ENCODE peak calls at places on chromosomes 7 and 10, in seven cellular contexts. One of them, this sample, is unnamed.

GRCh38 chr7:142349670-142350405 is 92.0 kb upstream of the PRSS58 start:
- DNase-seq in GM23338: no peak
- DNase-seq in activated naive CD4-positive, alpha-beta T cell: no peak
- DNase-seq in stimulated activated naive CD4-positive, alpha-beta T cell: no peak
- DNase-seq in tibial artery: no peak
- DNase-seq in NCI-H1694 treated with DMSO at 0.1 percent for 48 hours: no peak
- DNase-seq in NCI-H524 treated with DMSO at 0.1 percent for 48 hours: no peak
- DNase-seq in this sample: no peak

GRCh38 chr10:121088524-121088923 is 237.4 kb downstream of the WDR11 start:
- DNase-seq in GM23338: peak; percentile 74
- DNase-seq in activated naive CD4-positive, alpha-beta T cell: no peak
- DNase-seq in stimulated activated naive CD4-positive, alpha-beta T cell: no peak
- DNase-seq in tibial artery: no peak
- DNase-seq in NCI-H1694 treated with DMSO at 0.1 percent for 48 hours: peak; percentile 22
- DNase-seq in NCI-H524 treated with DMSO at 0.1 percent for 48 hours: no peak
- DNase-seq in this sample: no peak

GRCh38 chr10:125629758-125630376 is 53.1 kb downstream of the TEX36 start:
- DNase-seq in GM23338: peak; percentile 9
- DNase-seq in activated naive CD4-positive, alpha-beta T cell: no peak
- DNase-seq in stimulated activated naive CD4-positive, alpha-beta T cell: no peak
- DNase-seq in tibial artery: no peak
- DNase-seq in NCI-H1694 treated with DMSO at 0.1 percent for 48 hours: no peak
- DNase-seq in NCI-H524 treated with DMSO at 0.1 percent for 48 hours: no peak
- DNase-seq in this sample: peak; percentile 84

GRCh38 chr10:110392860-110393732 is 88.4 kb upstream of the SMNDC1 start:
- DNase-seq in GM23338: peak; percentile 11
- DNase-seq in activated naive CD4-positive, alpha-beta T cell: no peak
- DNase-seq in stimulated activated naive CD4-positive, alpha-beta T cell: no peak
- DNase-seq in tibial artery: peak; percentile 50
- DNase-seq in NCI-H1694 treated with DMSO at 0.1 percent for 48 hours: no peak
- DNase-seq in NCI-H524 treated with DMSO at 0.1 percent for 48 hours: peak; percentile 1
- DNase-seq in this sample: peak; percentile 69

GRCh38 chr7:30074422-30075030 is 46.3 kb downstream of the PLEKHA8 start:
- DNase-seq in GM23338: peak; percentile 79
- DNase-seq in activated naive CD4-positive, alpha-beta T cell: no peak
- DNase-seq in stimulated activated naive CD4-positive, alpha-beta T cell: no peak
- DNase-seq in tibial artery: no peak
- DNase-seq in NCI-H1694 treated with DMSO at 0.1 percent for 48 hours: peak; percentile 58
- DNase-seq in NCI-H524 treated with DMSO at 0.1 percent for 48 hours: no peak
- DNase-seq in this sample: peak; percentile 25

GRCh38 chr7:38312776-38313175 is 39.3 kb upstream of the TARP start:
- DNase-seq in GM23338: no peak
- DNase-seq in activated naive CD4-positive, alpha-beta T cell: no peak
- DNase-seq in stimulated activated naive CD4-positive, alpha-beta T cell: no peak
- DNase-seq in tibial artery: no peak
- DNase-seq in NCI-H1694 treated with DMSO at 0.1 percent for 48 hours: no peak
- DNase-seq in NCI-H524 treated with DMSO at 0.1 percent for 48 hours: peak; percentile 54
- DNase-seq in this sample: no peak

GRCh38 chr7:16803881-16804673 is 722 bp downstream of the AGR2 start:
- DNase-seq in GM23338: no peak
- DNase-seq in activated naive CD4-positive, alpha-beta T cell: no peak
- DNase-seq in stimulated activated naive CD4-positive, alpha-beta T cell: no peak
- DNase-seq in tibial artery: no peak
- DNase-seq in NCI-H1694 treated with DMSO at 0.1 percent for 48 hours: no peak
- DNase-seq in NCI-H524 treated with DMSO at 0.1 percent for 48 hours: no peak
- DNase-seq in this sample: no peak

GRCh38 chr10:15624405-15625191 is 95.1 kb downstream of the ITGA8 start:
- DNase-seq in GM23338: no peak
- DNase-seq in activated naive CD4-positive, alpha-beta T cell: no peak
- DNase-seq in stimulated activated naive CD4-positive, alpha-beta T cell: no peak
- DNase-seq in tibial artery: peak; percentile 40
- DNase-seq in NCI-H1694 treated with DMSO at 0.1 percent for 48 hours: no peak
- DNase-seq in NCI-H524 treated with DMSO at 0.1 percent for 48 hours: no peak
- DNase-seq in this sample: no peak

GRCh38 chr10:17169807-17170206 is 31.7 kb downstream of the TRDMT1 start:
- DNase-seq in GM23338: no peak
- DNase-seq in activated naive CD4-positive, alpha-beta T cell: no peak
- DNase-seq in stimulated activated naive CD4-positive, alpha-beta T cell: no peak
- DNase-seq in tibial artery: no peak
- DNase-seq in NCI-H1694 treated with DMSO at 0.1 percent for 48 hours: no peak
- DNase-seq in NCI-H524 treated with DMSO at 0.1 percent for 48 hours: no peak
- DNase-seq in this sample: peak; percentile 10

GRCh38 chr7:45970454-45970853 is 49.4 kb upstream of the IGFBP3 start:
- DNase-seq in GM23338: no peak
- DNase-seq in activated naive CD4-positive, alpha-beta T cell: no peak
- DNase-seq in stimulated activated naive CD4-positive, alpha-beta T cell: no peak
- DNase-seq in tibial artery: no peak
- DNase-seq in NCI-H1694 treated with DMSO at 0.1 percent for 48 hours: no peak
- DNase-seq in NCI-H524 treated with DMSO at 0.1 percent for 48 hours: no peak
- DNase-seq in this sample: no peak

GRCh38 chr7:79968894-79969293 is 165.7 kb upstream of the GNAI1 start:
- DNase-seq in GM23338: peak; percentile 30
- DNase-seq in activated naive CD4-positive, alpha-beta T cell: no peak
- DNase-seq in stimulated activated naive CD4-positive, alpha-beta T cell: no peak
- DNase-seq in tibial artery: no peak
- DNase-seq in NCI-H1694 treated with DMSO at 0.1 percent for 48 hours: no peak
- DNase-seq in NCI-H524 treated with DMSO at 0.1 percent for 48 hours: peak; percentile 64
- DNase-seq in this sample: no peak

GRCh38 chr7:149734514-149735075 is 38.8 kb downstream of the ZNF467 start:
- DNase-seq in GM23338: no peak
- DNase-seq in activated naive CD4-positive, alpha-beta T cell: no peak
- DNase-seq in stimulated activated naive CD4-positive, alpha-beta T cell: no peak
- DNase-seq in tibial artery: no peak
- DNase-seq in NCI-H1694 treated with DMSO at 0.1 percent for 48 hours: no peak
- DNase-seq in NCI-H524 treated with DMSO at 0.1 percent for 48 hours: no peak
- DNase-seq in this sample: no peak

GRCh38 chr10:11639861-11640764 is 28.7 kb upstream of the USP6NL start:
- DNase-seq in GM23338: no peak
- DNase-seq in activated naive CD4-positive, alpha-beta T cell: no peak
- DNase-seq in stimulated activated naive CD4-positive, alpha-beta T cell: no peak
- DNase-seq in tibial artery: no peak
- DNase-seq in NCI-H1694 treated with DMSO at 0.1 percent for 48 hours: no peak
- DNase-seq in NCI-H524 treated with DMSO at 0.1 percent for 48 hours: no peak
- DNase-seq in this sample: no peak

GRCh38 chr7:139895141-139895829 is 66.2 kb downstream of the TBXAS1 start:
- DNase-seq in GM23338: no peak
- DNase-seq in activated naive CD4-positive, alpha-beta T cell: no peak
- DNase-seq in stimulated activated naive CD4-positive, alpha-beta T cell: no peak
- DNase-seq in tibial artery: no peak
- DNase-seq in NCI-H1694 treated with DMSO at 0.1 percent for 48 hours: no peak
- DNase-seq in NCI-H524 treated with DMSO at 0.1 percent for 48 hours: no peak
- DNase-seq in this sample: no peak

GRCh38 chr7:85055906-85056305 is 130.9 kb downstream of the SEMA3D start:
- DNase-seq in GM23338: no peak
- DNase-seq in activated naive CD4-positive, alpha-beta T cell: no peak
- DNase-seq in stimulated activated naive CD4-positive, alpha-beta T cell: no peak
- DNase-seq in tibial artery: no peak
- DNase-seq in NCI-H1694 treated with DMSO at 0.1 percent for 48 hours: no peak
- DNase-seq in NCI-H524 treated with DMSO at 0.1 percent for 48 hours: no peak
- DNase-seq in this sample: no peak

GRCh38 chr10:113297226-113297625 is 255.6 kb upstream of the HABP2 start:
- DNase-seq in GM23338: no peak
- DNase-seq in activated naive CD4-positive, alpha-beta T cell: no peak
- DNase-seq in stimulated activated naive CD4-positive, alpha-beta T cell: no peak
- DNase-seq in tibial artery: no peak
- DNase-seq in NCI-H1694 treated with DMSO at 0.1 percent for 48 hours: no peak
- DNase-seq in NCI-H524 treated with DMSO at 0.1 percent for 48 hours: no peak
- DNase-seq in this sample: no peak

GRCh38 chr10:89158446-89158845 is 48.7 kb downstream of the CH25H start:
- DNase-seq in GM23338: no peak
- DNase-seq in activated naive CD4-positive, alpha-beta T cell: no peak
- DNase-seq in stimulated activated naive CD4-positive, alpha-beta T cell: no peak
- DNase-seq in tibial artery: no peak
- DNase-seq in NCI-H1694 treated with DMSO at 0.1 percent for 48 hours: no peak
- DNase-seq in NCI-H524 treated with DMSO at 0.1 percent for 48 hours: no peak
- DNase-seq in this sample: no peak

GRCh38 chr10:32317795-32318194 is 29.2 kb downstream of the EPC1 start:
- DNase-seq in GM23338: no peak
- DNase-seq in activated naive CD4-positive, alpha-beta T cell: no peak
- DNase-seq in stimulated activated naive CD4-positive, alpha-beta T cell: no peak
- DNase-seq in tibial artery: no peak
- DNase-seq in NCI-H1694 treated with DMSO at 0.1 percent for 48 hours: no peak
- DNase-seq in NCI-H524 treated with DMSO at 0.1 percent for 48 hours: no peak
- DNase-seq in this sample: peak; percentile 52

GRCh38 chr7:90720970-90721768 is 125.0 kb downstream of the CDK14 start:
- DNase-seq in GM23338: peak; percentile 43
- DNase-seq in activated naive CD4-positive, alpha-beta T cell: no peak
- DNase-seq in stimulated activated naive CD4-positive, alpha-beta T cell: no peak
- DNase-seq in tibial artery: peak; percentile 35
- DNase-seq in NCI-H1694 treated with DMSO at 0.1 percent for 48 hours: no peak
- DNase-seq in NCI-H524 treated with DMSO at 0.1 percent for 48 hours: no peak
- DNase-seq in this sample: no peak

GRCh38 chr10:89940076-89940475 is 238.7 kb downstream of the KIF20B start:
- DNase-seq in GM23338: no peak
- DNase-seq in activated naive CD4-positive, alpha-beta T cell: no peak
- DNase-seq in stimulated activated naive CD4-positive, alpha-beta T cell: no peak
- DNase-seq in tibial artery: no peak
- DNase-seq in NCI-H1694 treated with DMSO at 0.1 percent for 48 hours: no peak
- DNase-seq in NCI-H524 treated with DMSO at 0.1 percent for 48 hours: no peak
- DNase-seq in this sample: no peak

GRCh38 chr10:111488668-111489067 is 411.8 kb downstream of the ADRA2A start:
- DNase-seq in GM23338: no peak
- DNase-seq in activated naive CD4-positive, alpha-beta T cell: no peak
- DNase-seq in stimulated activated naive CD4-positive, alpha-beta T cell: no peak
- DNase-seq in tibial artery: no peak
- DNase-seq in NCI-H1694 treated with DMSO at 0.1 percent for 48 hours: no peak
- DNase-seq in NCI-H524 treated with DMSO at 0.1 percent for 48 hours: no peak
- DNase-seq in this sample: no peak

GRCh38 chr10:124653811-124654651 is 90.1 kb downstream of the FAM53B start:
- DNase-seq in GM23338: no peak
- DNase-seq in activated naive CD4-positive, alpha-beta T cell: no peak
- DNase-seq in stimulated activated naive CD4-positive, alpha-beta T cell: no peak
- DNase-seq in tibial artery: peak; percentile 45
- DNase-seq in NCI-H1694 treated with DMSO at 0.1 percent for 48 hours: no peak
- DNase-seq in NCI-H524 treated with DMSO at 0.1 percent for 48 hours: no peak
- DNase-seq in this sample: peak; percentile 49

GRCh38 chr10:22427890-22428571 is 82.7 kb downstream of the SPAG6 start:
- DNase-seq in GM23338: no peak
- DNase-seq in activated naive CD4-positive, alpha-beta T cell: no peak
- DNase-seq in stimulated activated naive CD4-positive, alpha-beta T cell: no peak
- DNase-seq in tibial artery: no peak
- DNase-seq in NCI-H1694 treated with DMSO at 0.1 percent for 48 hours: peak; percentile 97
- DNase-seq in NCI-H524 treated with DMSO at 0.1 percent for 48 hours: peak; percentile 76
- DNase-seq in this sample: peak; percentile 66

GRCh38 chr7:101170617-101171441 is 5.5 kb upstream of the VGF start:
- DNase-seq in GM23338: no peak
- DNase-seq in activated naive CD4-positive, alpha-beta T cell: no peak
- DNase-seq in stimulated activated naive CD4-positive, alpha-beta T cell: peak; percentile 54
- DNase-seq in tibial artery: no peak
- DNase-seq in NCI-H1694 treated with DMSO at 0.1 percent for 48 hours: no peak
- DNase-seq in NCI-H524 treated with DMSO at 0.1 percent for 48 hours: no peak
- DNase-seq in this sample: no peak

GRCh38 chr10:102775201-102775972 is 31.6 kb downstream of the WBP1L start:
- DNase-seq in GM23338: no peak
- DNase-seq in activated naive CD4-positive, alpha-beta T cell: no peak
- DNase-seq in stimulated activated naive CD4-positive, alpha-beta T cell: no peak
- DNase-seq in tibial artery: peak; percentile 92
- DNase-seq in NCI-H1694 treated with DMSO at 0.1 percent for 48 hours: no peak
- DNase-seq in NCI-H524 treated with DMSO at 0.1 percent for 48 hours: no peak
- DNase-seq in this sample: no peak

GRCh38 chr10:52283174-52283573 is 30.9 kb upstream of the DKK1 start:
- DNase-seq in GM23338: no peak
- DNase-seq in activated naive CD4-positive, alpha-beta T cell: no peak
- DNase-seq in stimulated activated naive CD4-positive, alpha-beta T cell: no peak
- DNase-seq in tibial artery: no peak
- DNase-seq in NCI-H1694 treated with DMSO at 0.1 percent for 48 hours: no peak
- DNase-seq in NCI-H524 treated with DMSO at 0.1 percent for 48 hours: no peak
- DNase-seq in this sample: peak; percentile 12

GRCh38 chr7:125878990-125879389 is 949.4 kb upstream of the POT1 start:
- DNase-seq in GM23338: no peak
- DNase-seq in activated naive CD4-positive, alpha-beta T cell: no peak
- DNase-seq in stimulated activated naive CD4-positive, alpha-beta T cell: no peak
- DNase-seq in tibial artery: no peak
- DNase-seq in NCI-H1694 treated with DMSO at 0.1 percent for 48 hours: no peak
- DNase-seq in NCI-H524 treated with DMSO at 0.1 percent for 48 hours: no peak
- DNase-seq in this sample: no peak

GRCh38 chr7:129615018-129615417 is 3.5 kb downstream of the NRF1 start:
- DNase-seq in GM23338: no peak
- DNase-seq in activated naive CD4-positive, alpha-beta T cell: no peak
- DNase-seq in stimulated activated naive CD4-positive, alpha-beta T cell: no peak
- DNase-seq in tibial artery: no peak
- DNase-seq in NCI-H1694 treated with DMSO at 0.1 percent for 48 hours: no peak
- DNase-seq in NCI-H524 treated with DMSO at 0.1 percent for 48 hours: no peak
- DNase-seq in this sample: no peak

GRCh38 chr10:50452603-50453002 is 171.2 kb downstream of the SGMS1 start:
- DNase-seq in GM23338: no peak
- DNase-seq in activated naive CD4-positive, alpha-beta T cell: no peak
- DNase-seq in stimulated activated naive CD4-positive, alpha-beta T cell: no peak
- DNase-seq in tibial artery: no peak
- DNase-seq in NCI-H1694 treated with DMSO at 0.1 percent for 48 hours: no peak
- DNase-seq in NCI-H524 treated with DMSO at 0.1 percent for 48 hours: no peak
- DNase-seq in this sample: no peak

GRCh38 chr7:11830582-11831382 is 1.2 kb downstream of the THSD7A start:
- DNase-seq in GM23338: peak; percentile 19
- DNase-seq in activated naive CD4-positive, alpha-beta T cell: no peak
- DNase-seq in stimulated activated naive CD4-positive, alpha-beta T cell: no peak
- DNase-seq in tibial artery: no peak
- DNase-seq in NCI-H1694 treated with DMSO at 0.1 percent for 48 hours: no peak
- DNase-seq in NCI-H524 treated with DMSO at 0.1 percent for 48 hours: no peak
- DNase-seq in this sample: no peak

GRCh38 chr10:110652475-110653118 is 8.5 kb downstream of the RBM20 start:
- DNase-seq in GM23338: no peak
- DNase-seq in activated naive CD4-positive, alpha-beta T cell: no peak
- DNase-seq in stimulated activated naive CD4-positive, alpha-beta T cell: no peak
- DNase-seq in tibial artery: no peak
- DNase-seq in NCI-H1694 treated with DMSO at 0.1 percent for 48 hours: no peak
- DNase-seq in NCI-H524 treated with DMSO at 0.1 percent for 48 hours: no peak
- DNase-seq in this sample: no peak

GRCh38 chr10:5047912-5048628 is 44.4 kb upstream of the AKR1C2 start:
- DNase-seq in GM23338: no peak
- DNase-seq in activated naive CD4-positive, alpha-beta T cell: no peak
- DNase-seq in stimulated activated naive CD4-positive, alpha-beta T cell: no peak
- DNase-seq in tibial artery: no peak
- DNase-seq in NCI-H1694 treated with DMSO at 0.1 percent for 48 hours: no peak
- DNase-seq in NCI-H524 treated with DMSO at 0.1 percent for 48 hours: no peak
- DNase-seq in this sample: no peak

GRCh38 chr10:46234431-46235060 is 52.3 kb upstream of the ANTXRL start:
- DNase-seq in GM23338: no peak
- DNase-seq in activated naive CD4-positive, alpha-beta T cell: no peak
- DNase-seq in stimulated activated naive CD4-positive, alpha-beta T cell: no peak
- DNase-seq in tibial artery: no peak
- DNase-seq in NCI-H1694 treated with DMSO at 0.1 percent for 48 hours: no peak
- DNase-seq in NCI-H524 treated with DMSO at 0.1 percent for 48 hours: no peak
- DNase-seq in this sample: no peak

GRCh38 chr10:52308251-52309031 is 5.6 kb upstream of the DKK1 start:
- DNase-seq in GM23338: peak; percentile 82
- DNase-seq in activated naive CD4-positive, alpha-beta T cell: no peak
- DNase-seq in stimulated activated naive CD4-positive, alpha-beta T cell: no peak
- DNase-seq in tibial artery: no peak
- DNase-seq in NCI-H1694 treated with DMSO at 0.1 percent for 48 hours: peak; percentile 28
- DNase-seq in NCI-H524 treated with DMSO at 0.1 percent for 48 hours: peak; percentile 0
- DNase-seq in this sample: peak; percentile 87